ENCODE peak calls at places on chromosome 21, in ten cellular contexts. K is H7; W is activated naive CD4-positive, alpha-beta T cell; L is occipital lobe; E is HS-27A; T is A549; V is posterior cingulate gyrus; C is EL; S is ovary; Z is GM12892. R is an unnamed sample.

GRCh38 chr21:34523019-34523418 is 11.0 kb upstream of the KCNE1 start:
- DNase-seq in K (peak; percentile 40), W (no peak), L (no peak), E (no peak), T (no peak), V (no peak), C (no peak), S (no peak), Z (no peak), R (no peak)

GRCh38 chr21:45830720-45831366 is 150.7 kb upstream of the COL6A1 start:
- DNase-seq in K (peak; percentile 51), W (no peak), L (no peak), E (no peak), T (no peak), V (peak; percentile 73), C (no peak), S (no peak), Z (no peak), R (no peak)

GRCh38 chr21:38913120-38913975 is 107.6 kb downstream of the ETS2 start:
- DNase-seq in K (peak; percentile 89), W (no peak), L (peak; percentile 72), E (no peak), T (peak; percentile 79), V (peak; percentile 86), C (peak; percentile 45), S (peak; percentile 90), Z (no peak), R (no peak)

GRCh38 chr21:41402231-41402630 is 23.8 kb upstream of the MX1 start:
- DNase-seq in K (no peak), W (no peak), L (no peak), E (no peak), T (no peak), V (peak; percentile 60), C (no peak), S (no peak), Z (no peak), R (no peak)

GRCh38 chr21:30839304-30839703 is 9.7 kb upstream of the KRTAP7-1 start:
- DNase-seq in K (peak; percentile 43), W (no peak), L (no peak), E (no peak), T (peak; percentile 29), V (peak; percentile 61), C (no peak), S (no peak), Z (no peak), R (no peak)

GRCh38 chr21:37532868-37533780 is 166.6 kb downstream of the DYRK1A start:
- DNase-seq in K (no peak), W (no peak), L (no peak), E (peak; percentile 39), T (peak; percentile 35), V (peak; percentile 82), C (peak; percentile 70), S (no peak), Z (no peak), R (no peak)

GRCh38 chr21:36700295-36700960 is 1.5 kb downstream of the SIM2 start:
- DNase-seq in K (peak; percentile 70), W (no peak), L (no peak), E (no peak), T (no peak), V (no peak), C (no peak), S (no peak), Z (no peak), R (no peak)

GRCh38 chr21:28632718-28633408 is 359.8 kb downstream of the LTN1 start:
- DNase-seq in K (no peak), W (no peak), L (no peak), E (no peak), T (no peak), V (no peak), C (peak; percentile 80), S (no peak), Z (no peak), R (no peak)

GRCh38 chr21:35171385-35171784 is 122.3 kb upstream of the RUNX1 start:
- DNase-seq in K (no peak), W (no peak), L (no peak), E (no peak), T (no peak), V (no peak), C (no peak), S (no peak), Z (no peak), R (no peak)

GRCh38 chr21:31444061-31444460 is 100.0 kb upstream of the TIAM1 start:
- DNase-seq in K (no peak), W (peak; percentile 4), L (no peak), E (no peak), T (no peak), V (no peak), C (peak; percentile 9), S (no peak), Z (no peak), R (no peak)

GRCh38 chr21:44697811-44698734 is 1.1 kb downstream of the KRTAP10-12 start:
- DNase-seq in K (peak; percentile 86), W (no peak), L (no peak), E (no peak), T (no peak), V (peak; percentile 73), C (no peak), S (no peak), Z (no peak), R (no peak)

GRCh38 chr21:45534591-45535331 is 7.5 kb downstream of the SLC19A1 start:
- DNase-seq in K (no peak), W (no peak), L (peak; percentile 25), E (no peak), T (no peak), V (peak; percentile 90), C (no peak), S (peak; percentile 73), Z (no peak), R (no peak)

GRCh38 chr21:40631201-40631600 is 215.8 kb downstream of the DSCAM start:
- DNase-seq in K (no peak), W (no peak), L (no peak), E (no peak), T (no peak), V (no peak), C (peak; percentile 1), S (no peak), Z (no peak), R (no peak)

GRCh38 chr21:34077888-34078287 is 4.5 kb downstream of the MRPS6 start:
- DNase-seq in K (no peak), W (no peak), L (no peak), E (no peak), T (no peak), V (no peak), C (no peak), S (no peak), Z (no peak), R (no peak)

GRCh38 chr21:25313891-25314646 is 293.2 kb downstream of the MRPL39 start:
- DNase-seq in K (no peak), W (no peak), L (no peak), E (peak; percentile 34), T (no peak), V (no peak), C (peak; percentile 49), S (no peak), Z (no peak), R (no peak)

GRCh38 chr21:36509966-36510742 is 30.2 kb upstream of the CLDN14 start:
- DNase-seq in K (no peak), W (no peak), L (no peak), E (no peak), T (no peak), V (peak; percentile 62), C (no peak), S (no peak), Z (no peak), R (no peak)

GRCh38 chr21:42424848-42425602 is 21.3 kb downstream of the UBASH3A start:
- DNase-seq in K (no peak), W (peak; percentile 56), L (no peak), E (no peak), T (no peak), V (no peak), C (no peak), S (no peak), Z (no peak), R (peak; percentile 75)

GRCh38 chr21:20083336-20083735 is 914.9 kb upstream of the NCAM2 start:
- DNase-seq in K (no peak), W (no peak), L (no peak), E (no peak), T (no peak), V (no peak), C (no peak), S (no peak), Z (no peak), R (no peak)

GRCh38 chr21:45883090-45883489 is 98.5 kb upstream of the COL6A1 start:
- DNase-seq in K (no peak), W (no peak), L (no peak), E (no peak), T (no peak), V (no peak), C (no peak), S (no peak), Z (no peak), R (no peak)

GRCh38 chr21:45876381-45877159 is 105.0 kb upstream of the COL6A1 start:
- DNase-seq in K (peak; percentile 62), W (no peak), L (no peak), E (no peak), T (no peak), V (peak; percentile 91), C (no peak), S (no peak), Z (no peak), R (no peak)

GRCh38 chr21:15206514-15206913 is 141.7 kb upstream of the NRIP1 start:
- DNase-seq in K (no peak), W (no peak), L (no peak), E (no peak), T (no peak), V (no peak), C (no peak), S (no peak), Z (peak; percentile 13), R (no peak)

GRCh38 chr21:45285266-45285931 is 2.3 kb downstream of the POFUT2 start:
- DNase-seq in K (no peak), W (no peak), L (no peak), E (no peak), T (no peak), V (peak; percentile 61), C (no peak), S (peak; percentile 36), Z (no peak), R (no peak)

GRCh38 chr21:46661211-46661625 is 25.7 kb downstream of the PRMT2 start:
- DNase-seq in K (peak; percentile 98), W (peak; percentile 56), L (peak; percentile 52), E (no peak), T (no peak), V (peak; percentile 97), C (peak; percentile 78), S (peak; percentile 85), Z (peak; percentile 66), R (peak; percentile 22)

GRCh38 chr21:35016071-35016470 is 33.0 kb downstream of the RUNX1 start:
- DNase-seq in K (no peak), W (no peak), L (no peak), E (no peak), T (no peak), V (no peak), C (no peak), S (no peak), Z (no peak), R (no peak)